ENCODE peak calls at places on chromosomes 13 and 19, in eight cellular contexts. S is suprapubic skin, K is HCT116, T is Panc1, E is breast epithelium, G is GM23338, N is GM12878, W is prostate gland. I is an unnamed sample. For H3K36me3, the result is how much of the 10 kb centered on the place peaks cover.

GRCh38 chr13:52345048-52345447 is 60.9 kb downstream of the THSD1 start:
- DNase-seq in S (no peak), K (no peak), T (no peak), E (no peak), G (no peak), N (no peak), W (no peak), I (no peak)

GRCh38 chr19:44905437-44906160 is at the start of gene APOE:
- DNase-seq in S (no peak), K (no peak), T (no peak), E (no peak), G (peak), N (no peak), W (no peak), I (no peak)

GRCh38 chr19:46288896-46289588 is 7.8 kb upstream of the HIF3A start:
- DNase-seq in S (no peak), K (no peak), T (no peak), E (no peak), G (no peak), N (no peak), W (no peak), I (no peak)

GRCh38 chr13:38697628-38698333 is 10.9 kb downstream of the FREM2 start:
- DNase-seq in S (no peak), K (no peak), T (no peak), E (no peak), G (peak), N (no peak), W (no peak), I (no peak)

GRCh38 chr13:40503966-40504591 is 162.4 kb downstream of the FOXO1 start:
- DNase-seq in S (no peak), K (no peak), T (no peak), E (no peak), G (peak), N (no peak), W (no peak), I (peak)

GRCh38 chr19:7068599-7068998 is 904 bp upstream of the ZNF557 start:
- DNase-seq in S (no peak), K (no peak), T (no peak), E (no peak), G (no peak), N (no peak), W (peak), I (no peak)

GRCh38 chr13:60990032-60990733 is 425.5 kb downstream of the PCDH20 start:
- DNase-seq in S (no peak), K (no peak), T (no peak), E (no peak), G (peak), N (no peak), W (no peak), I (no peak)

GRCh38 chr19:2329162-2329505 is 650 bp downstream of the SPPL2B start:
- DNase-seq in S (no peak), K (no peak), T (no peak), E (no peak), G (no peak), N (no peak), W (no peak), I (no peak)

GRCh38 chr13:24208314-24208713 is 47.8 kb downstream of the SPATA13 start:
- DNase-seq in S (no peak), K (peak), T (no peak), E (no peak), G (no peak), N (no peak), W (no peak), I (no peak)

GRCh38 chr19:39655613-39656012 is at the start of gene LGALS16:
- DNase-seq in S (no peak), K (no peak), T (no peak), E (no peak), G (no peak), N (no peak), W (no peak), I (no peak)

GRCh38 chr13:110250258-110250891 is 56.6 kb downstream of the COL4A1 start:
- DNase-seq in S (peak), K (no peak), T (no peak), E (no peak), G (no peak), N (no peak), W (no peak), I (peak)

GRCh38 chr13:39364797-39365468 is 238.1 kb downstream of the LHFPL6 start:
- DNase-seq in S (no peak), K (peak), T (no peak), E (no peak), G (peak), N (no peak), W (no peak), I (no peak)

GRCh38 chr13:65378943-65379519 is 1851.1 kb downstream of the PCDH9 start:
- DNase-seq in S (no peak), K (peak), T (no peak), E (no peak), G (peak), N (no peak), W (no peak), I (no peak)

GRCh38 chr19:54373781-54374266 is 9.1 kb upstream of the LAIR1 start:
- DNase-seq in S (no peak), K (no peak), T (no peak), E (no peak), G (no peak), N (no peak), W (no peak), I (no peak)
- H3K4me3 ChIP-seq in S (no peak), K (no peak), T (no peak), E (no peak), G (no peak), N (no peak), W (no peak), I (no peak)

GRCh38 chr19:57359300-57359699 is 4.1 kb upstream of the TRAPPC2B start:
- DNase-seq in S (no peak), K (no peak), T (no peak), E (no peak), G (no peak), N (no peak), W (no peak), I (no peak)

GRCh38 chr19:57362997-57363705 is at the start of the genes TRAPPC2B and ZNF547:
- DNase-seq in S (peak), K (peak), T (peak), E (peak), G (peak), N (peak), W (peak), I (peak)

GRCh38 chr19:57363734-57364181 is 407 bp downstream of the TRAPPC2B start:
- DNase-seq in S (no peak), K (no peak), T (no peak), E (no peak), G (peak), N (no peak), W (no peak), I (no peak)

GRCh38 chr19:57357406-57357805 is 5.9 kb upstream of the TRAPPC2B start:
- DNase-seq in S (no peak), K (no peak), T (no peak), E (no peak), G (no peak), N (no peak), W (no peak), I (no peak)

DNA sequence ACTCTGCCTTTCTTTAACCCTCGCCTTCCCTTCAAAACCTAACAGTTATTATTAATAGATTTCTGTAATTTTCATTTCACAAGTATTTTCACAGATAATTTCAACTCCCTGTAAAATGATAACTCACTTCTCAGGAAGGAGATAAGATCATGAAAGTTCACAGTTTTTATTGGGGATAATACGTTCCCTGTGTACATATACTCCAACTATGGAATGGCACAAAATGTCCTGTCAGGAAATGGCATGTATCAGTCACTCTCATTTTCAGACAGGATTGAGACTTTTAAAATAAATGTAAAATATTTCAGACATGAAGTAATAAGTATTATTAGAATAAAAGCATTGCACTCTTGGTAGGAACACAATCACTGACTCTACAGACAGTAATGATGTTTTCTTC is 932 bp upstream of the TRAPPC2B start:
- DNase-seq in S (no peak), K (no peak), T (no peak), E (no peak), G (no peak), N (no peak), W (no peak), I (no peak)
- H3K36me3 ChIP-seq in S (under half), K (under half), T (under half), E (under half), G (under half), N (under half), W (under half), I (under half)

DNA sequence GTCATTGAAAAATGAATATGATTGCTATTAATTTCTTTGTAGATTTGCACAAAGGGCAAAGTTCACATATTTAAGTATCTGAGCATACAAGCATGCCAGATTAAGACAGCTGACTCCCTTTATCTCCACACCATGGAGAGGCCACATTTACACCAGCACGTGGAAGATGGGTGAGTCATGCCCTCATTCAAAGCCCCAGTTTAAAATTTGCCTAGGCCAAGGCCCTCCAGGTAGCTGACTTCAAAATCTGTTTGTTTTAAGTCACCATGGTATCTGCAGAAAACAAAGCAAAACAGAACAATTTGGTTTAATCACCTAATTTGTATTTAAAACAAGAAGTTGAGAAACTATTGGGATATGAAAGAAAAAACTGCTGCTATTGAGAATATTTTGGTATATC is 109.2 kb downstream of the ESD start:
- DNase-seq in S (no peak), K (peak), T (no peak), E (no peak), G (peak), N (no peak), W (no peak), I (no peak)
- TF ChIP-seq POLR2AphosphoS5 in S (no peak), K (no peak), T (no peak), E (no peak), G (no peak), N (no peak), W (no peak), I (no peak)

GRCh38 chr19:33800012-33800680 is 3.5 kb downstream of the KCTD15 start:
- DNase-seq in S (no peak), K (no peak), T (no peak), E (no peak), G (no peak), N (no peak), W (no peak), I (no peak)

GRCh38 chr19:33798701-33799111 is 2.0 kb downstream of the KCTD15 start:
- DNase-seq in S (no peak), K (no peak), T (no peak), E (no peak), G (peak), N (no peak), W (no peak), I (no peak)

GRCh38 chr19:33799507-33799906 is 2.8 kb downstream of the KCTD15 start:
- DNase-seq in S (no peak), K (no peak), T (no peak), E (no peak), G (peak), N (no peak), W (no peak), I (no peak)

GRCh38 chr19:33796164-33797100 is at the start of gene KCTD15:
- DNase-seq in S (no peak), K (no peak), T (no peak), E (no peak), G (peak), N (no peak), W (no peak), I (no peak)

GRCh38 chr19:33797821-33798633 is 1.4 kb downstream of the KCTD15 start:
- DNase-seq in S (no peak), K (no peak), T (no peak), E (no peak), G (peak), N (no peak), W (no peak), I (no peak)
- H3K4me3 ChIP-seq in S (peak), K (peak), T (peak), E (peak), G (peak), N (no peak), W (peak), I (peak)

GRCh38 chr13:27926644-27927434 is 7.0 kb downstream of the PDX1 start:
- DNase-seq in S (no peak), K (no peak), T (no peak), E (no peak), G (peak), N (no peak), W (no peak), I (no peak)
- H3K36me3 ChIP-seq in S (under half), K (under half), T (under half), E (under half), G (under half), N (under half), W (under half), I (under half)

GRCh38 chr19:16113727-16114126 is 2.0 kb downstream of the RAB8A start:
- DNase-seq in S (no peak), K (no peak), T (no peak), E (no peak), G (no peak), N (no peak), W (no peak), I (no peak)

GRCh38 chr19:16115309-16116039 is 3.8 kb downstream of the RAB8A start:
- DNase-seq in S (no peak), K (no peak), T (no peak), E (no peak), G (no peak), N (no peak), W (no peak), I (no peak)

GRCh38 chr19:16111160-16111908 is at the start of gene RAB8A:
- DNase-seq in S (peak), K (peak), T (peak), E (peak), G (peak), N (peak), W (peak), I (peak)

GRCh38 chr19:16111909-16112752 is 442 bp downstream of the RAB8A start:
- DNase-seq in S (no peak), K (no peak), T (no peak), E (no peak), G (no peak), N (no peak), W (no peak), I (no peak)

DNA sequence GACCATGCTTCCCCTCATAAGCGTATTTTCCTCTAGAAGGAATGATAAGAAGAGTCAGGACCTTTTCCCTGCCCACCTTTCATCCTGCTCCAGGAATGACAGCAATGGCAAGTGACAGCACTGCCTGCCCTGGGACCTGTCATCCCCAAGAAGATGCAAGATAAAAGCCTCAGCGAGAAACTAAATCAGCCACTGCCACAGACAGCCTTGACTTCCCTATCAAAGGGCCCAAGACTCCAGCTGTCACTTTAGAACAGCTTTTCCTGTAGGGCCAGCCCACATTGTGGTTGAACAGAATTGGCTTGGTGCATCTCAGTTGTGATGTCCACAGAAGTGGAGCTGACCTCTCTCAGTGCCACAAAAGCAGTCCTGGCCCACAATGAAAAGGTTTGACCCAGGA is 1.1 kb downstream of the RAB8A start:
- DNase-seq in S (no peak), K (no peak), T (no peak), E (no peak), G (no peak), N (no peak), W (no peak), I (no peak)
- TF ChIP-seq POLR2AphosphoS5 in S (no peak), K (no peak), T (no peak), E (no peak), G (no peak), N (no peak), W (no peak), I (no peak)

GRCh38 chr19:1156305-1156801 is 17.7 kb downstream of the SBNO2 start:
- DNase-seq in S (no peak), K (no peak), T (no peak), E (no peak), G (no peak), N (no peak), W (no peak), I (no peak)

GRCh38 chr19:1156830-1157615 is 17.0 kb downstream of the SBNO2 start:
- DNase-seq in S (no peak), K (no peak), T (no peak), E (no peak), G (no peak), N (no peak), W (no peak), I (no peak)

GRCh38 chr19:1155352-1156304 is 18.4 kb downstream of the SBNO2 start:
- DNase-seq in S (no peak), K (no peak), T (no peak), E (no peak), G (no peak), N (no peak), W (no peak), I (no peak)

GRCh38 chr19:1153891-1154730 is 20.0 kb downstream of the SBNO2 start:
- DNase-seq in S (no peak), K (no peak), T (no peak), E (no peak), G (no peak), N (no peak), W (no peak), I (no peak)

GRCh38 chr19:1154731-1155351 is 19.2 kb downstream of the SBNO2 start:
- DNase-seq in S (peak), K (no peak), T (no peak), E (peak), G (no peak), N (no peak), W (peak), I (no peak)
- H3K4me3 ChIP-seq in S (peak), K (no peak), T (no peak), E (peak), G (no peak), N (no peak), W (peak), I (peak)

DNA sequence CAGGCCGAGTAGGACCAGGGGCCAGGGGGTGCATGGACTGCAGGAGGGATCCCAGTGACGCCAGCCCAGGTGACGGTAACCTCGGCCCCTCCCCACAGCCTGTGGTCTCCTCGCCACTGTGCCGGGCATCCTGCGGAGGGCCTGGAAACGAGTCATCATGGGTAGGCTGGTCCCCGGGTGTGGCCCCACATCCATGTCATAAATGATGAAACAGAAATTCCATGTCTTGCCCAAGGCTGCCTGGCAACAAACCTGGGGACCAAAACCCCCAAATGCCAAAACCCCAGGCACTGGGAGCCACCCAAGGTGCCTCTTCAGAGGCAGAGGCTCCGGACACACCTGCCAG is 20.9 kb downstream of the MAP2K2 start:
- DNase-seq in S (no peak), K (no peak), T (no peak), E (no peak), G (no peak), N (no peak), W (no peak), I (no peak)
- H3K36me3 ChIP-seq in S (half or more), K (under half), T (under half), E (under half), G (under half), N (under half), W (under half), I (half or more)